ENCODE peak calls at places on chromosomes 12 and 14, in nine cellular contexts. Q, C, D, M, P, H, G, W and A are unnamed samples.

GRCh38 chr14:103380719-103381377 is 4.4 kb upstream of the MARK3 start:
- DNase-seq in D (no peak), W (no peak), Q (no peak), G (no peak), M (no peak), C (no peak), P (no peak), H (no peak), A (no peak)

GRCh38 chr14:23056956-23057756 is at the start of gene CDH24:
- DNase-seq in G (no peak), Q (peak), W (peak), H (peak), M (peak), P (peak), C (no peak), D (peak), A (no peak)

GRCh38 chr14:37618498-37619041 is 23.1 kb downstream of the TTC6 start:
- DNase-seq in M (no peak), H (no peak), C (no peak), Q (no peak), P (no peak), G (no peak), D (no peak), W (no peak), A (no peak)

GRCh38 chr14:68896132-68896531 is 83.0 kb downstream of the ACTN1 start:
- DNase-seq in P (no peak), C (no peak), W (no peak), D (no peak), H (no peak), G (no peak), M (no peak), Q (no peak), A (no peak)

GRCh38 chr12:104863549-104863948 is 94.5 kb downstream of the SLC41A2 start:
- DNase-seq in W (no peak), P (no peak), H (peak), M (no peak), G (no peak), D (no peak), Q (peak), C (no peak), A (no peak)

GRCh38 chr12:52828156-52829090 is 5.7 kb downstream of the KRT79 start:
- DNase-seq in Q (no peak), D (no peak), W (no peak), P (no peak), M (no peak), G (no peak), H (no peak), C (no peak), A (no peak)

GRCh38 chr14:101836131-101836530 is 74.6 kb downstream of the PPP2R5C start:
- DNase-seq in P (no peak), W (no peak), G (no peak), Q (peak), H (peak), C (no peak), D (no peak), M (no peak), A (no peak)

GRCh38 chr14:103140316-103141109 is 17.3 kb downstream of the TNFAIP2 start:
- DNase-seq in M (no peak), C (peak), Q (no peak), P (no peak), H (no peak), D (no peak), W (no peak), G (no peak), A (no peak)

GRCh38 chr12:52139579-52140062 is 52.2 kb downstream of the KRT80 start:
- DNase-seq in W (no peak), D (no peak), H (peak), C (no peak), G (no peak), M (peak), P (peak), Q (no peak), A (no peak)

GRCh38 chr12:9936597-9936996 is 4.4 kb upstream of the CLEC2A start:
- DNase-seq in G (no peak), Q (no peak), P (no peak), W (no peak), D (no peak), C (no peak), M (no peak), H (no peak), A (no peak)

GRCh38 chr14:92517761-92518160 is 4.2 kb downstream of the RIN3 start:
- DNase-seq in M (no peak), W (no peak), P (no peak), Q (no peak), D (no peak), C (no peak), H (no peak), G (no peak), A (no peak)

GRCh38 chr12:9049520-9050133 is 60.3 kb downstream of the KLRG1 start:
- DNase-seq in D (no peak), W (no peak), P (no peak), M (peak), G (no peak), H (peak), C (peak), Q (peak), A (no peak)

GRCh38 chr12:88842314-88842713 is 262.0 kb upstream of the KITLG start:
- DNase-seq in Q (no peak), W (no peak), D (no peak), G (no peak), H (no peak), M (no peak), P (no peak), C (no peak), A (no peak)

GRCh38 chr14:70780396-70781075 is 28.8 kb downstream of the MAP3K9 start:
- DNase-seq in G (no peak), D (no peak), H (no peak), P (peak), M (no peak), C (no peak), Q (no peak), W (peak), A (no peak)

GRCh38 chr12:57869919-57870318 is 23.4 kb upstream of the CTDSP2 start:
- DNase-seq in W (no peak), M (no peak), C (no peak), H (no peak), G (no peak), P (no peak), D (no peak), Q (no peak), A (no peak)